ENCODE peak calls at places on chromosome 7, in five cellular contexts. I, B, R, V and Q are unnamed samples.
A peak's percentile ranks its signal among the peaks of the same experiment; 100 is the strongest.

GRCh38 chr7:77989981-77990566 is 191.5 kb downstream of the PHTF2 start:
- DNase-seq in B (no peak), R (peak; percentile 50), I (no peak), V (no peak), Q (peak; percentile 22)

GRCh38 chr7:4066206-4066605 is 615.9 kb upstream of the FOXK1 start:
- DNase-seq in B (no peak), I (no peak), V (no peak), R (no peak), Q (no peak)

GRCh38 chr7:7117935-7118586 is 64.3 kb upstream of the C1GALT1 start:
- DNase-seq in R (no peak), I (no peak), V (no peak), B (no peak), Q (no peak)

GRCh38 chr7:155228459-155228845 is 69.2 kb upstream of the INSIG1 start:
- DNase-seq in B (no peak), I (no peak), R (no peak), V (no peak), Q (no peak)

GRCh38 chr7:156026076-156027002 is 214.1 kb upstream of the SHH start:
- DNase-seq in I (no peak), V (no peak), B (no peak), R (no peak), Q (no peak)

GRCh38 chr7:102875700-102876192 is 37.1 kb upstream of the LRRC17 start:
- DNase-seq in R (peak; percentile 38), B (no peak), V (no peak), I (no peak), Q (no peak)

GRCh38 chr7:48144291-48144768 is 26.9 kb upstream of the ABCA13 start:
- DNase-seq in B (no peak), V (no peak), I (no peak), R (no peak), Q (no peak)

GRCh38 chr7:92417913-92418312 is 29.4 kb upstream of the GATAD1 start:
- DNase-seq in I (no peak), V (no peak), B (peak; percentile 9), R (no peak), Q (no peak)

GRCh38 chr7:18119985-18120384 is 92.3 kb upstream of the PRPS1L1 start:
- DNase-seq in V (no peak), I (no peak), B (no peak), R (no peak), Q (no peak)

GRCh38 chr7:116356333-116356965 is 143.1 kb upstream of the CAV2 start:
- DNase-seq in B (no peak), R (no peak), V (no peak), I (no peak), Q (no peak)

GRCh38 chr7:45646207-45646821 is 72.1 kb downstream of the ADCY1 start:
- DNase-seq in I (no peak), R (peak; percentile 7), V (no peak), B (no peak), Q (no peak)

GRCh38 chr7:142438923-142439515 is 181.2 kb upstream of the PRSS58 start:
- DNase-seq in B (no peak), I (no peak), V (no peak), R (no peak), Q (no peak)

GRCh38 chr7:105209870-105210269 is 178.9 kb downstream of the SRPK2 start:
- DNase-seq in B (no peak), R (no peak), V (no peak), I (no peak), Q (peak; percentile 63)

GRCh38 chr7:38568497-38568896 is 62.7 kb downstream of the AMPH start:
- DNase-seq in B (no peak), V (no peak), I (no peak), R (no peak), Q (no peak)

GRCh38 chr7:24477807-24478655 is 95.2 kb upstream of the PALS2 start:
- DNase-seq in I (no peak), B (peak; percentile 32), V (no peak), R (no peak), Q (no peak)

GRCh38 chr7:24722386-24723177 is 34.7 kb downstream of the GSDME start:
- DNase-seq in V (no peak), B (no peak), R (no peak), I (no peak), Q (no peak)